ENCODE peak calls at places on chromosome 11, in five cellular contexts. One of them, this sample, is unnamed. For H3K36me3, the result is how much of the 10 kb centered on the place peaks cover.

GRCh38 chr11:45876401-45876800 is 9.1 kb upstream of the MAPK8IP1 start:
- DNase-seq in fibroblast of lung: no peak
- DNase-seq in psoas muscle: no peak
- DNase-seq in SK-N-SH: no peak
- DNase-seq in effector memory CD4-positive, alpha-beta T cell: no peak
- DNase-seq in this sample: no peak

GRCh38 chr11:113690619-113691569 is 15.2 kb downstream of the TMPRSS5 start:
- DNase-seq in fibroblast of lung: peak
- DNase-seq in psoas muscle: peak
- DNase-seq in SK-N-SH: peak
- DNase-seq in effector memory CD4-positive, alpha-beta T cell: no peak
- DNase-seq in this sample: peak

GRCh38 chr11:62923634-62924411 is 2.7 kb upstream of the CHRM1 start:
- DNase-seq in fibroblast of lung: no peak
- DNase-seq in psoas muscle: no peak
- DNase-seq in SK-N-SH: no peak
- DNase-seq in effector memory CD4-positive, alpha-beta T cell: no peak
- DNase-seq in this sample: no peak

GRCh38 chr11:597166-597725 is 18.5 kb downstream of the IRF7 start:
- DNase-seq in fibroblast of lung: no peak
- DNase-seq in psoas muscle: no peak
- DNase-seq in SK-N-SH: peak
- DNase-seq in effector memory CD4-positive, alpha-beta T cell: no peak
- DNase-seq in this sample: no peak

GRCh38 chr11:1112351-1113191 is 37.9 kb downstream of the MUC2 start:
- DNase-seq in fibroblast of lung: no peak
- DNase-seq in psoas muscle: peak
- DNase-seq in SK-N-SH: no peak
- DNase-seq in effector memory CD4-positive, alpha-beta T cell: no peak
- DNase-seq in this sample: no peak

GRCh38 chr11:77619576-77620198 is 17.9 kb downstream of the CLNS1A start:
- DNase-seq in fibroblast of lung: peak
- DNase-seq in psoas muscle: no peak
- DNase-seq in SK-N-SH: no peak
- DNase-seq in effector memory CD4-positive, alpha-beta T cell: no peak
- DNase-seq in this sample: no peak

GRCh38 chr11:68014157-68014965 is 4.2 kb downstream of the ALDH3B1 start:
- DNase-seq in fibroblast of lung: peak
- DNase-seq in psoas muscle: no peak
- DNase-seq in SK-N-SH: no peak
- DNase-seq in effector memory CD4-positive, alpha-beta T cell: no peak
- DNase-seq in this sample: no peak

GRCh38 chr11:44561275-44561781 is 4.1 kb upstream of the CD82 start:
- DNase-seq in fibroblast of lung: peak
- DNase-seq in psoas muscle: no peak
- DNase-seq in SK-N-SH: no peak
- DNase-seq in effector memory CD4-positive, alpha-beta T cell: no peak
- DNase-seq in this sample: no peak

GRCh38 chr11:77193915-77194830 is 66.1 kb downstream of the MYO7A start:
- DNase-seq in fibroblast of lung: no peak
- DNase-seq in psoas muscle: no peak
- DNase-seq in SK-N-SH: no peak
- DNase-seq in effector memory CD4-positive, alpha-beta T cell: no peak
- DNase-seq in this sample: no peak

GRCh38 chr11:76615950-76616349 is 54.6 kb downstream of the LRRC32 start:
- DNase-seq in fibroblast of lung: peak
- DNase-seq in psoas muscle: no peak
- DNase-seq in SK-N-SH: no peak
- DNase-seq in effector memory CD4-positive, alpha-beta T cell: no peak
- DNase-seq in this sample: no peak

GRCh38 chr11:117815262-117815803 is 9.2 kb downstream of the FXYD2 start:
- DNase-seq in fibroblast of lung: no peak
- DNase-seq in psoas muscle: peak
- DNase-seq in SK-N-SH: no peak
- DNase-seq in effector memory CD4-positive, alpha-beta T cell: peak
- DNase-seq in this sample: peak

GRCh38 chr11:120024046-120024445 is 113.9 kb downstream of the TRIM29 start:
- DNase-seq in fibroblast of lung: no peak
- DNase-seq in psoas muscle: no peak
- DNase-seq in SK-N-SH: no peak
- DNase-seq in effector memory CD4-positive, alpha-beta T cell: no peak
- DNase-seq in this sample: no peak

GRCh38 chr11:12106501-12106900 is 3.9 kb upstream of the MICAL2 start:
- DNase-seq in fibroblast of lung: no peak
- DNase-seq in psoas muscle: no peak
- DNase-seq in SK-N-SH: no peak
- DNase-seq in effector memory CD4-positive, alpha-beta T cell: no peak
- DNase-seq in this sample: no peak

GRCh38 chr11:78961186-78961782 is 386.6 kb upstream of the NARS2 start:
- DNase-seq in fibroblast of lung: peak
- DNase-seq in psoas muscle: no peak
- DNase-seq in SK-N-SH: peak
- DNase-seq in effector memory CD4-positive, alpha-beta T cell: no peak
- DNase-seq in this sample: no peak

GRCh38 chr11:57819272-57819979 is 57.8 kb downstream of the CTNND1 start:
- DNase-seq in fibroblast of lung: no peak
- DNase-seq in psoas muscle: no peak
- DNase-seq in SK-N-SH: no peak
- DNase-seq in effector memory CD4-positive, alpha-beta T cell: no peak
- DNase-seq in this sample: no peak
- H3K36me3 ChIP-seq in fibroblast of lung: under half
- H3K36me3 ChIP-seq in psoas muscle: under half
- H3K36me3 ChIP-seq in SK-N-SH: under half
- H3K36me3 ChIP-seq in effector memory CD4-positive, alpha-beta T cell: under half
- H3K36me3 ChIP-seq in this sample: under half

DNA sequence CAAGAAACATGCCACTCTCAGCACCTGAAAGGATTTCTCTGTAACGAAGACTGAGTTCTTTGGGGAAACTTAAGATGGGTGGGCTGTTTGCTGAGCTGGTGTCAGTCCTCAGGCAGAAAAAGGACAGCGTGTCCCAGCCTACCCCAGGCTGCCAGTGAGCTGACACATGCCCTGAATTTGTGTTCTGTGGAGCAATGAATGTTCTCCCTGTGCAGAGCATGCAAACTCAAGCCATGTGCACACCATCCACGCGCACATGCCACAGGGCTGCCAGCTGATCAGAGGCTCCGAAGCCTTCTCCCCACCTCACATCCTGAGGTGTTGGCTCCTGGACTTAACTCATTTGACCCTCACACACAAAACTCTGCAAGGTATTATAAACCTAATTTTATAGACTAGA is 104.9 kb downstream of the KCNC1 start:
- DNase-seq in fibroblast of lung: no peak
- DNase-seq in psoas muscle: peak
- DNase-seq in SK-N-SH: no peak
- DNase-seq in effector memory CD4-positive, alpha-beta T cell: no peak
- DNase-seq in this sample: no peak
- H3K27ac ChIP-seq in fibroblast of lung: no peak
- H3K27ac ChIP-seq in psoas muscle: peak
- H3K27ac ChIP-seq in SK-N-SH: no peak
- H3K27ac ChIP-seq in effector memory CD4-positive, alpha-beta T cell: no peak
- H3K27ac ChIP-seq in this sample: no peak

GRCh38 chr11:74611369-74611861 is 19.0 kb downstream of the POLD3 start:
- DNase-seq in fibroblast of lung: peak
- DNase-seq in psoas muscle: no peak
- DNase-seq in SK-N-SH: peak
- DNase-seq in effector memory CD4-positive, alpha-beta T cell: no peak
- DNase-seq in this sample: no peak
- H3K36me3 ChIP-seq in fibroblast of lung: under half
- H3K36me3 ChIP-seq in psoas muscle: under half
- H3K36me3 ChIP-seq in SK-N-SH: under half
- H3K36me3 ChIP-seq in effector memory CD4-positive, alpha-beta T cell: under half
- H3K36me3 ChIP-seq in this sample: half or more

GRCh38 chr11:64759131-64759721 is 548 bp downstream of the PYGM start:
- DNase-seq in fibroblast of lung: no peak
- DNase-seq in psoas muscle: peak
- DNase-seq in SK-N-SH: peak
- DNase-seq in effector memory CD4-positive, alpha-beta T cell: no peak
- DNase-seq in this sample: no peak
- H3K27ac ChIP-seq in fibroblast of lung: no peak
- H3K27ac ChIP-seq in psoas muscle: peak
- H3K27ac ChIP-seq in SK-N-SH: no peak
- H3K27ac ChIP-seq in effector memory CD4-positive, alpha-beta T cell: no peak
- H3K27ac ChIP-seq in this sample: no peak

DNA sequence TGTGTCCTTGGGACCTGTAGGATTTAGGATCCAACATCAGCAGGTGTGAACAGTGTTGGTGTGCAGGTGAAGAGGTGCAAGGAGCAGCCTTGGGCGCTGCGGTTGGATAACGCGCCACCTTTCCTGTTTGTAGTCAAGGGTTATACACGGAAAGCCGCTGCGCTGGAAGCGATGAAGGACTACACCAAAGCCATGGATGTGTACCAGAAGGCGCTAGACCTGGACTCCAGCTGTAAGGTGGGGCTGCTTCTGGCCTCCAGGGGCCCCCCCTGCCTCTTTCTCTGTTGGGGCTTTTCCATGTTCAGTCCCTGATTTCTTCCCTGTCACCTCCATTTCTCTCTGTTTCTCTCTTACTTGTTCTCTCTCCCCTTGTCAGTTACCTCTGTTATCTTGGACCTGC is 3.5 kb upstream of the FERMT3 start:
- DNase-seq in fibroblast of lung: no peak
- DNase-seq in psoas muscle: no peak
- DNase-seq in SK-N-SH: no peak
- DNase-seq in effector memory CD4-positive, alpha-beta T cell: no peak
- DNase-seq in this sample: no peak
- H3K36me3 ChIP-seq in fibroblast of lung: under half
- H3K36me3 ChIP-seq in psoas muscle: under half
- H3K36me3 ChIP-seq in SK-N-SH: under half
- H3K36me3 ChIP-seq in effector memory CD4-positive, alpha-beta T cell: half or more
- H3K36me3 ChIP-seq in this sample: half or more

DNA sequence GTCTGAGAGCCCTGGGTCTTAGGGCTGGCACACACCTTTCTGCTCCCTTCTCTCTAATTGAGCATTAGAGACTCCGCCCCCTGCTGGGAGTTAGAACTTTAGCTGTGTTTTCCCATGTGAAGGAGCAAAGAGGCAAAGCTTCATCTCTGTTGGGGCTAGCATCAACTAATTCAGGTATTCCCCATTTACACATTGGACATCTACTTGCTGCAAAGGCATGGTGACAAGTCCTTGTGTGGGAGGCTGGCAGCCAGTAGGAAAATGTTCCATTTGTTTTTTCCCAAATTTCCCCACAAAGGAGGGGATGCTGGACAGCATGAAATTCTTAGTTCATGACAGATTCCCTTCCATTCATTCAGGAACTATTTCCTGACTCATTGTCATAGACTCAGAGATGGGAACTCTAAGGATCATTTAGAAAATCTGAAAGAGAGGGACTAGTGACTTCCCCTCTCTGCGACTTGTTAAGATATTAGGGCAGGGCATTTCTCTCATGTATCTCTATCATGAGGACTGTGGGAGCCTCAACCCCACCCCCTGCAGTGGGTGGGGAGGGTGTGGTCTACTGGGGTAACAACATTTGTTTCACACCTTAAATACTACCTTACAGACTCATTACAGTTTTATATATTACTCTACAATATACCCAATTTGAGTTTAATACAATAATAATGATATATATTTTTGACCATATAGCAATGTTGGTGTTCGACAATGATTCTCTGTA is 3.7 kb downstream of the CD44 start:
- DNase-seq in fibroblast of lung: peak
- DNase-seq in psoas muscle: no peak
- DNase-seq in SK-N-SH: no peak
- DNase-seq in effector memory CD4-positive, alpha-beta T cell: no peak
- DNase-seq in this sample: no peak
- H3K27ac ChIP-seq in fibroblast of lung: peak
- H3K27ac ChIP-seq in psoas muscle: no peak
- H3K27ac ChIP-seq in SK-N-SH: no peak
- H3K27ac ChIP-seq in effector memory CD4-positive, alpha-beta T cell: peak
- H3K27ac ChIP-seq in this sample: peak